ENCODE peak calls at places on chromosomes 2 and 18, in ten cellular contexts. F is spleen, G is transverse colon, J is vagina, S is GM23338, U is Panc1, N is H1, Z is GM12891, X is HL-60, M is stomach. P is an unnamed sample.

GRCh38 chr2:6352906-6353515 is 512.7 kb downstream of the CMPK2 start:
- DNase-seq in J (no peak), S (peak), U (no peak), M (peak), Z (no peak), F (peak), X (no peak), N (peak), G (peak), P (no peak)

GRCh38 chr2:107036293-107036692 is 150.3 kb upstream of the ST6GAL2 start:
- DNase-seq in S (no peak), F (no peak), J (no peak), U (no peak), Z (no peak), N (no peak), M (no peak), X (no peak), G (no peak), P (no peak)

GRCh38 chr2:9558948-9559381 is 3.3 kb upstream of the ADAM17 start:
- DNase-seq in G (no peak), F (no peak), N (no peak), X (no peak), J (no peak), U (peak), S (no peak), Z (no peak), M (no peak), P (no peak)

GRCh38 chr2:1437537-1437936 is 24.3 kb downstream of the TPO start:
- DNase-seq in U (no peak), J (no peak), S (no peak), G (no peak), N (no peak), Z (no peak), F (no peak), X (no peak), M (no peak), P (no peak)

GRCh38 chr2:137185378-137186078 is 420.2 kb downstream of the THSD7B start:
- DNase-seq in J (no peak), M (no peak), S (no peak), Z (no peak), N (no peak), U (no peak), G (no peak), F (no peak), X (no peak), P (no peak)

GRCh38 chr2:67268806-67269205 is 128.3 kb upstream of the ETAA1 start:
- DNase-seq in J (no peak), Z (no peak), N (no peak), G (no peak), M (no peak), F (no peak), S (no peak), X (no peak), U (no peak), P (no peak)

GRCh38 chr2:12918841-12919445 is 202.2 kb downstream of the TRIB2 start:
- DNase-seq in J (no peak), M (peak), Z (no peak), S (no peak), X (no peak), G (peak), U (no peak), N (no peak), F (no peak), P (no peak)

GRCh38 chr2:27154481-27154880 is 5.7 kb downstream of the TCF23 start:
- DNase-seq in Z (no peak), M (no peak), U (no peak), J (no peak), S (no peak), F (no peak), X (no peak), N (no peak), G (no peak), P (no peak)

GRCh38 chr2:66696374-66696773 is 261.4 kb downstream of the MEIS1 start:
- DNase-seq in S (no peak), F (no peak), Z (no peak), X (no peak), J (no peak), G (no peak), N (no peak), U (no peak), M (no peak), P (no peak)

GRCh38 chr2:1704606-1705556 is 39.4 kb downstream of the PXDN start:
- DNase-seq in G (no peak), S (no peak), X (no peak), Z (no peak), M (no peak), F (no peak), N (no peak), J (no peak), U (no peak), P (no peak)

GRCh38 chr2:24907106-24907505 is 12.9 kb downstream of the ADCY3 start:
- DNase-seq in N (no peak), S (no peak), G (no peak), J (no peak), U (no peak), X (no peak), Z (no peak), F (peak), M (no peak), P (no peak)

GRCh38 chr2:220969348-220969747 is 602.8 kb downstream of the EPHA4 start:
- DNase-seq in Z (no peak), M (no peak), G (no peak), J (no peak), N (no peak), U (no peak), F (no peak), S (no peak), X (no peak), P (no peak)

GRCh38 chr2:219002395-219003266 is 9.4 kb upstream of the CRYBA2 start:
- DNase-seq in F (no peak), N (no peak), M (peak), G (peak), J (no peak), Z (no peak), S (peak), U (no peak), X (no peak), P (no peak)

GRCh38 chr2:96146881-96147592 is 1.8 kb upstream of the DUSP2 start:
- DNase-seq in J (no peak), Z (no peak), N (no peak), F (peak), U (no peak), S (no peak), M (no peak), X (no peak), G (peak), P (no peak)

GRCh38 chr18:3886575-3887322 is 436.8 kb downstream of the TGIF1 start:
- DNase-seq in J (no peak), X (no peak), M (no peak), G (no peak), S (no peak), U (no peak), Z (no peak), F (no peak), N (no peak), P (no peak)

GRCh38 chr2:95281786-95282185 is 7.5 kb downstream of the PROM2 start:
- DNase-seq in N (no peak), S (no peak), F (no peak), U (no peak), M (no peak), X (no peak), J (no peak), G (no peak), Z (no peak), P (no peak)

DNA sequence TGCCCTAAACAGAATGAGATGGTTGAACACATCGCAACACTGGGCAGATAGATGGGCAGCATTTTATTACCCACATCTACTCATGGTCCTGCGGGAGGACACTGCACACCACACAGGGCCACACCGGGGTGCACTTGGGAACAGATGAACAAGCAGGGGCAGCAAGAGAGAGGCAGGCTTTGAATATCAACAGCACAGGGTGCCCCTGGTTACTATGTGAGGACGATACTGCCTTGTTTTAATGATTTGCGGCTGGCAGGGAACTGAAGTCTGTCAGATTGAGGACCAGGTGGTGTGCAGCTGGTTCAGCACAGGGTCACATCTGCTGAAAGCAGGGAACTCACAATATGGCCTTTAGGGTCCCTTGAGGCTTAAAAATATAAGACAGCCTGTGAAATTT is 195.7 kb downstream of the PIEZO2 start:
- DNase-seq in G (peak), F (no peak), X (no peak), S (no peak), M (no peak), N (no peak), Z (no peak), U (no peak), J (no peak), P (no peak)
- TF ChIP-seq POLR2AphosphoS5 in G (no peak), F (no peak), X (no peak), S (no peak), M (no peak), N (no peak), Z (no peak), U (no peak), J (no peak), P (peak)

DNA sequence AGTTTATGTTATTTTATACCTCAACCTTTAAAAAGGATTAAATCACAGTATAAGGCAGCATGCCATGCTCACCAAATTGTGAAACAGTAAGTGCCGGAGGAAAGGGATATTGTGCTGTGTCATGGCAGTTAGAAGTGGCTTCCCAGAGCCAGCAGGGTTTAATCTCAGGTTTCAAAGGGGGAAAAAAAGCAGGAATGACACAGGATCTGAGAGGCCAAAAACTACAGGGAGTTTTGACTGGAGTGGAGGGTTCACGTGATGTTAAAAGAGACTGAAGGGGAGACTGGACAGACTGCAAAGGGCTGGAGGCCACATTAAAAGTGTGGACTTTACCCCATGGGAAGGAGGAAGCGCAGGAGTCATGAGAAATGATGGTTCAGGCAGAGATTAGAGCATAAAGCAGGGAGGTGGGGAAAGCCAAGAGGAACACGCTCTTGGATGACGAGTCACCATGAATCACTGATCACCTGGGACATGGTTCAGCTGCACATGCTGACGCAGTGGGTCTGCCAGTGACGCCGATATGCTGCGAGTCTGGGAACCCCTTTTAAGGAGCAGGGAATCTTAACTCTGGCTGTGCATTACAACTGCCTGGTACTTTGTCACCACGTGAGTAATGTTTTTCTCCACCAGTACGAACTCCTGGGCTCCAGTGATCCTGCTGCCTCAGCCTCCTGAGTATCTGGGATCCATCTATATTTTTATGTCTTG is 6.1 kb downstream of the CHMP1B start:
- DNase-seq in Z (no peak), M (peak), G (peak), X (peak), N (no peak), U (peak), F (peak), S (peak), J (no peak), P (no peak)
- TF ChIP-seq POLR2AphosphoS5 in Z (no peak), M (peak), G (peak), X (no peak), N (no peak), U (no peak), F (no peak), S (no peak), J (peak), P (no peak)

GRCh38 chr2:206713770-206714169 is 4.4 kb downstream of the DYTN start:
- DNase-seq in J (no peak), X (no peak), U (no peak), N (no peak), G (no peak), S (no peak), M (no peak), F (no peak), Z (no peak), P (peak)

GRCh38 chr2:206707164-206707701 is 11.0 kb downstream of the DYTN start:
- DNase-seq in X (no peak), M (no peak), J (no peak), U (no peak), Z (no peak), N (no peak), G (peak), S (no peak), F (no peak), P (no peak)

DNA sequence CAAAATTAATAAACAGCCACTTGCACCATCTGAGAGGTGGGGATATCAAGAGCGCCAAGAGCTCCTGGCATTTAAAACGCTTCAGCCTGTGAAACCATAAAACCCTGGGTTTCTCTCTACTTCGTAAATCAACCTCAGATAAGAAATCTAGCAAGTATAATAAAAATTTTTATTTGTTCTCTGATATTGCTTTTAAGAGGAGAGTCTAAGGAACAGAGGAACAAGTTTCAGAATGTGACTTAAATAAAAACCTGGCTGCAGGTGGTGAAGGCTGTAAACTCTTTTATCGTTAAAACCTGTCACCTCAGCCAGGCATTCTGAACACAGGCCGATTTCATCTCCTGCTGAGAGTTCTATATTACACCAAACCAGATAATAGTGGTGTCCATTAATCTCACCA is 9.9 kb downstream of the DYTN start:
- DNase-seq in U (no peak), Z (no peak), M (no peak), N (no peak), S (no peak), F (no peak), G (no peak), X (no peak), J (no peak), P (no peak)
- TF ChIP-seq POLR2AphosphoS5 in U (no peak), Z (no peak), M (no peak), N (no peak), S (no peak), F (no peak), G (no peak), X (no peak), J (no peak), P (no peak)

GRCh38 chr2:241670333-241671110 is 16.1 kb downstream of the DTYMK start:
- DNase-seq in X (no peak), S (no peak), M (no peak), Z (no peak), J (no peak), N (no peak), U (no peak), F (no peak), G (no peak), P (no peak)

GRCh38 chr2:241665731-241666440 is 20.7 kb downstream of the DTYMK start:
- DNase-seq in M (no peak), F (no peak), Z (no peak), G (no peak), J (no peak), U (no peak), N (no peak), S (no peak), X (no peak), P (no peak)

GRCh38 chr2:241668354-241668753 is 18.3 kb downstream of the DTYMK start:
- DNase-seq in F (no peak), J (no peak), S (no peak), G (no peak), Z (no peak), U (no peak), M (no peak), X (no peak), N (no peak), P (no peak)

GRCh38 chr2:241668839-241669238 is 17.8 kb downstream of the DTYMK start:
- DNase-seq in N (no peak), U (no peak), F (no peak), X (no peak), S (no peak), G (no peak), J (no peak), Z (no peak), M (no peak), P (no peak)

DNA sequence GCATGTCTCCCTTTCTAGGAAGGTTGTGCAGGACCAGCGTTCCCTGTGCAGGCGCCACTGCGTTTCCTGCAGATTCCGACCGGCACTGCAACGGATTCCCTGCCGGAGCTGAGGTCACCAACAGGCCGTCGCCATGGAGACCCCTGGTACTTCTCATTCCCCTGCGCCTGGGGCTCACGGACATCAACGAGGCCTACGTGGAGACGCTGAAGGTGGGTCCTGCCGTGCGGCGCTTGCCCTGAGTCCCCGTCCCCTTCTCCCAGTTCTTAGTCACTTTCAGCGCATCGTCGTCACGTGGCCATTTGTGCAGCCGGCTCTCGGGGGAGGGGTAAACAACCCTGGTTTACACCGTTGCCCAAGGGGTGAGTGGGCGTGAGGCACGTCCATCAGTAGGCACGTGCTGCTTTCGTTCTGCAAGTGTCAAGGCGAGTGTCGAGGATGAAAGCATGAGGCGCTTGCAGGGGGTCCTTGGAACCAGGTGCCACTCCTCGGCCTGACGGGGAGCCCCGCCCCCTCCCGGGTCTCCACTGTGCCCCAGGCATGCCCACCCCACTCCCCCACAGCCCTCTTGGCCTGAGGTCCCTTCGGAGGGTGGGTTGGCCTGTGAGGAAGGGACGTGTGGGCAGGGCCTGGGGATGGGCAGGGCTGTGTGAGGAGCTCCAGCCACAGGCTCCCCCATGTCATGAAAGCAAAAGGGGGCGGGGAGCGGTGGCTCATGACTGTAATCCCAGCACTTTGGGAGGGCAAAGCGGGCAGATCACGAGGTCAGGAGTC is 19.8 kb downstream of the DTYMK start:
- DNase-seq in M (no peak), S (peak), G (no peak), U (no peak), Z (no peak), N (no peak), J (no peak), F (no peak), X (no peak), P (no peak)
- TF ChIP-seq POLR2AphosphoS5 in M (no peak), S (no peak), G (no peak), U (no peak), Z (no peak), N (no peak), J (no peak), F (no peak), X (no peak), P (no peak)

DNA sequence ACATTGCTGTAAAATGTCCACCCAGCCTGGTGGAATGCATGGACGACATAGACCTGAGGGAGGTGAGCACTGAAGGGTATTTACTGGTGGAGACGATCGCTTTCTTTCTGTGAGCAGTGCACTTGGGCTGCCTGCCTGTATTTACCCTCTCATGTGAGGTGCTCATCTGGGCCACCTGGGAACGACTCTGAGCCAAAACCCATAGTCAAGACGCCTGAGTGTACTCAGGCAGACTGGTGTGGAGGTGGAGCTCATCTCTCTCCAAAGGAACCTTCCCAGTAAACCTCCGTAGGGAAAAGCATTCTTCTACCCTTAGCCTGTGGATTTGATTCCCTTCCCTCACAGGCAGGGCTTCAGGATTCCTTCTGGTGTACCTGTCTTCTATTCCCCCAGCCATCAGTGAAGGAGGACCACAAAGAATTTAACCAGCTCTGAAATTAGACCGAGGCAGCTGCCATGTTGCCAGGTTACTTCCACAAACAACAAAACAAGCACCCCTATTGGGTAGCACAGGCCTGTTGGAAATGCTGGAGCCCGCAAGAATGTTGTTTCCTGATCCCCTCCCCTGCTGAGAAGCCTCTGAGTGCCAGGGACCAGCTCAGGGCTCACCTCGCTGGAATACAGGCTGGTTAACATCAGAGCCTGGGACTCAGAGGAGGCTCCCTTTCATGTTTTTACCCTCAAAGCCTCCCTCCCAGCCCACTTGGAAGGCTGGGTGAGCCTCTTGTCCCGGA is 47.5 kb upstream of the TXNDC2 start:
- DNase-seq in U (no peak), J (no peak), Z (no peak), M (no peak), S (peak), F (no peak), N (peak), G (no peak), X (no peak), P (no peak)
- TF ChIP-seq POLR2AphosphoS5 in U (no peak), J (no peak), Z (no peak), M (no peak), S (no peak), F (no peak), N (no peak), G (no peak), X (no peak), P (no peak)

DNA sequence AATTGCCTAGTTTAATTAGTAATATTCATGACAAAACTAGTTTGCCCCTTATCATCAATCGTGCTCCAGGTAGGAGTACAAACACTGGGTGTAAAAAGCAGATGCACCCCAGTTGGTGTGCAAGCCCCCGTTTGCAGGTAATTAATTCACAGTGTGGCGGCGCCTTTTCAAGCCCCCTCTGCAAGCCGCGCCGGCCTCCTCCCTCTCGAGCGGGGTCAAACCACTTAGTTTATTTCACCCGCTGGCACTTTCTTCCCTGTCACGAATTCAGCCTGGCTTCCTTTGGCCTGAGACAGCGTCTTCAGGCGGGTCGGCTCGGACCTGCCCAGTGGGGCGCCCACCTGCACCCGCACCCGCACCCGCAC is 64.7 kb upstream of the MAPRE2 start:
- DNase-seq in N (no peak), X (no peak), F (no peak), G (no peak), U (no peak), M (no peak), Z (no peak), S (no peak), J (no peak), P (no peak)
- TF ChIP-seq POLR2AphosphoS5 in N (no peak), X (no peak), F (no peak), G (no peak), U (no peak), M (no peak), Z (no peak), S (no peak), J (no peak), P (no peak)

GRCh38 chr18:63676927-63677326 is 15.2 kb upstream of the SERPINB3 start:
- DNase-seq in N (no peak), F (no peak), J (no peak), X (no peak), G (no peak), S (no peak), Z (no peak), U (no peak), M (no peak), P (no peak)

GRCh38 chr18:63676526-63676925 is 14.8 kb upstream of the SERPINB3 start:
- DNase-seq in Z (peak), M (peak), F (no peak), G (no peak), X (no peak), N (no peak), J (no peak), S (peak), U (no peak), P (no peak)

GRCh38 chr18:63679820-63680606 is 18.3 kb upstream of the SERPINB3 start:
- DNase-seq in G (no peak), J (no peak), F (no peak), M (no peak), N (no peak), U (no peak), X (no peak), S (no peak), Z (no peak), P (no peak)

GRCh38 chr18:63681449-63682381 is 20.0 kb upstream of the SERPINB3 start:
- DNase-seq in G (no peak), S (no peak), X (no peak), J (no peak), F (no peak), U (no peak), N (no peak), Z (no peak), M (no peak), P (no peak)

GRCh38 chr18:63677490-63678225 is 16.0 kb upstream of the SERPINB3 start:
- DNase-seq in J (no peak), F (no peak), N (no peak), G (no peak), M (no peak), U (no peak), S (no peak), Z (no peak), X (peak), P (no peak)
- TF ChIP-seq POLR2AphosphoS5 in J (no peak), F (no peak), N (no peak), G (no peak), M (no peak), U (no peak), S (no peak), Z (no peak), X (no peak), P (no peak)